ENCODE peak calls at places on chromosomes 6 and 20, in four cellular contexts. T is stimulated activated CD4-positive, alpha-beta T cell treated with anti-CD3 and anti-CD28 coated beads, Interleukin-2, amount 100 ng/mL, for 48 hours; H is choroid plexus epithelial cell; S is mammary epithelial cell. A is an unnamed sample.

GRCh38 chr20:23228912-23229311 is 121.7 kb upstream of the NXT1 start:
- DNase-seq in T (no peak), H (peak), S (peak), A (no peak)

GRCh38 chr20:45337367-45338120 is 10.7 kb downstream of the SDC4 start:
- DNase-seq in T (no peak), H (peak), S (peak), A (peak)

GRCh38 chr20:6674831-6675230 is 92.7 kb upstream of the BMP2 start:
- DNase-seq in T (no peak), H (no peak), S (no peak), A (no peak)

GRCh38 chr6:132218063-132218696 is 183.1 kb downstream of the MOXD1 start:
- DNase-seq in T (no peak), H (peak), S (no peak), A (peak)

GRCh38 chr20:48787861-48788375 is 39.9 kb downstream of the PREX1 start:
- DNase-seq in T (no peak), H (peak), S (peak), A (peak)

GRCh38 chr6:33632603-33633039 is 11.5 kb downstream of the ITPR3 start:
- DNase-seq in T (peak), H (peak), S (peak), A (peak)

GRCh38 chr6:123565529-123565928 is 71.2 kb downstream of the TRDN start:
- DNase-seq in T (no peak), H (no peak), S (no peak), A (no peak)

GRCh38 chr6:164039954-164040375 is 625.4 kb downstream of the QKI start:
- DNase-seq in T (no peak), H (peak), S (peak), A (no peak)

GRCh38 chr20:2907519-2907918 is 34.2 kb downstream of the PTPRA start:
- DNase-seq in T (no peak), H (peak), S (no peak), A (no peak)

GRCh38 chr20:8803065-8803464 is 265.8 kb upstream of the PLCB4 start:
- DNase-seq in T (no peak), H (no peak), S (no peak), A (no peak)